ENCODE peak calls at places on chromosome 6, in eight cellular contexts. V is LHCN-M2; W is activated CD8-positive, alpha-beta memory T cell treated with anti-CD3 and anti-CD28 coated beads for 24 hours; B is DMS153; S is A549; U is psoas muscle; J is right cardiac atrium; T is breast epithelium. K is an unnamed sample.

GRCh38 chr6:12578751-12579150 is 137.8 kb upstream of the PHACTR1 start:
- DNase-seq in V (peak; percentile 52), W (no peak), B (no peak), S (peak; percentile 30), U (no peak), J (no peak), T (no peak), K (no peak)

GRCh38 chr6:148168856-148169255 is 173.8 kb upstream of the SASH1 start:
- DNase-seq in V (no peak), W (no peak), B (no peak), S (no peak), U (no peak), J (no peak), T (no peak), K (no peak)

GRCh38 chr6:154466971-154467679 is 43.4 kb downstream of the CNKSR3 start:
- DNase-seq in V (no peak), W (no peak), B (no peak), S (no peak), U (no peak), J (no peak), T (no peak), K (no peak)

GRCh38 chr6:20511858-20512257 is 22.4 kb upstream of the CDKAL1 start:
- DNase-seq in V (no peak), W (no peak), B (no peak), S (no peak), U (no peak), J (no peak), T (no peak), K (no peak)

GRCh38 chr6:142235247-142235646 is 66.6 kb upstream of the ADGRG6 start:
- DNase-seq in V (no peak), W (no peak), B (no peak), S (no peak), U (no peak), J (no peak), T (no peak), K (no peak)

GRCh38 chr6:89281779-89282246 is 33.3 kb downstream of the GABRR2 start:
- DNase-seq in V (peak; percentile 54), W (peak; percentile 63), B (no peak), S (peak; percentile 57), U (no peak), J (no peak), T (no peak), K (no peak)

GRCh38 chr6:36721369-36722140 is 23.9 kb downstream of the RAB44 start:
- DNase-seq in V (no peak), W (no peak), B (no peak), S (no peak), U (peak; percentile 47), J (no peak), T (no peak), K (no peak)

GRCh38 chr6:89589297-89590074 is 49.1 kb downstream of the LYRM2 start:
- DNase-seq in V (no peak), W (no peak), B (no peak), S (no peak), U (no peak), J (no peak), T (no peak), K (no peak)

GRCh38 chr6:128696651-128697391 is 176.4 kb upstream of the PTPRK start:
- DNase-seq in V (peak; percentile 69), W (no peak), B (no peak), S (peak; percentile 23), U (no peak), J (no peak), T (no peak), K (no peak)

GRCh38 chr6:154653853-154654252 is 79.4 kb upstream of the SCAF8 start:
- DNase-seq in V (peak; percentile 64), W (no peak), B (no peak), S (peak; percentile 62), U (no peak), J (peak; percentile 20), T (no peak), K (no peak)

GRCh38 chr6:13012271-13012670 is 295.7 kb downstream of the PHACTR1 start:
- DNase-seq in V (no peak), W (no peak), B (peak; percentile 5), S (no peak), U (no peak), J (no peak), T (no peak), K (no peak)

GRCh38 chr6:21928715-21929298 is 335.3 kb downstream of the SOX4 start:
- DNase-seq in V (no peak), W (no peak), B (peak; percentile 36), S (peak; percentile 79), U (no peak), J (no peak), T (no peak), K (no peak)

GRCh38 chr6:116447496-116448011 is 13.6 kb upstream of the CALHM6 start:
- DNase-seq in V (peak; percentile 91), W (no peak), B (no peak), S (peak; percentile 7), U (no peak), J (peak; percentile 24), T (no peak), K (no peak)

GRCh38 chr6:3229566-3230274 is 2.3 kb upstream of the TUBB2B start:
- DNase-seq in V (no peak), W (peak; percentile 72), B (peak; percentile 19), S (no peak), U (peak; percentile 57), J (no peak), T (no peak), K (no peak)

GRCh38 chr6:89842228-89842627 is 12.5 kb downstream of the CASP8AP2 start:
- DNase-seq in V (peak; percentile 32), W (no peak), B (no peak), S (no peak), U (no peak), J (no peak), T (no peak), K (no peak)

GRCh38 chr6:47593979-47594378 is 104.4 kb upstream of the ADGRF4 start:
- DNase-seq in V (no peak), W (no peak), B (no peak), S (no peak), U (no peak), J (no peak), T (no peak), K (no peak)

GRCh38 chr6:152765331-152765730 is 14.7 kb downstream of the VIP start:
- DNase-seq in V (no peak), W (no peak), B (no peak), S (no peak), U (no peak), J (no peak), T (no peak), K (no peak)

GRCh38 chr6:52420668-52421358 is 671 bp downstream of the EFHC1 start:
- DNase-seq in V (peak; percentile 69), W (no peak), B (peak; percentile 29), S (peak; percentile 67), U (no peak), J (no peak), T (no peak), K (no peak)

GRCh38 chr6:112701201-112701600 is 354.1 kb downstream of the RFPL4B start:
- DNase-seq in V (peak; percentile 77), W (no peak), B (no peak), S (no peak), U (no peak), J (peak; percentile 49), T (no peak), K (no peak)

GRCh38 chr6:14734052-14734415 is 511.8 kb upstream of the JARID2 start:
- DNase-seq in V (no peak), W (no peak), B (no peak), S (no peak), U (no peak), J (no peak), T (no peak), K (no peak)

GRCh38 chr6:162857321-162857720 is 129.5 kb downstream of the PACRG start:
- DNase-seq in V (no peak), W (no peak), B (no peak), S (no peak), U (no peak), J (no peak), T (no peak), K (no peak)

K was measured in natural killer cell.